ENCODE peak calls at places on chromosome 11, in six cellular contexts. E, S, T, J, R and D are unnamed samples.

GRCh38 chr11:128689946-128690745 is 3.7 kb upstream of the FLI1 start:
- DNase-seq in E (no peak), S (no peak), T (peak; percentile 59), J (peak; percentile 55), R (peak; percentile 47), D (peak; percentile 48)

GRCh38 chr11:68843703-68844312 is 2.1 kb upstream of the CPT1A start:
- DNase-seq in E (peak; percentile 89), S (peak; percentile 56), T (no peak), J (peak; percentile 80), R (peak; percentile 92), D (peak; percentile 93)

GRCh38 chr11:41201156-41201555 is 258.3 kb downstream of the LRRC4C start:
- DNase-seq in E (peak; percentile 30), S (peak; percentile 3), T (peak; percentile 16), J (peak; percentile 6), R (peak; percentile 88), D (peak; percentile 54)

GRCh38 chr11:64226507-64227051 is 505 bp downstream of the NUDT22 start:
- DNase-seq in E (no peak), S (no peak), T (peak; percentile 76), J (peak; percentile 60), R (peak; percentile 64), D (peak; percentile 69)

GRCh38 chr11:76329084-76329648 is 51.8 kb downstream of the THAP12 start:
- DNase-seq in E (peak; percentile 52), S (peak; percentile 73), T (no peak), J (no peak), R (peak; percentile 67), D (peak; percentile 49)

GRCh38 chr11:127925430-127925829 is 661.9 kb downstream of the ETS1 start:
- DNase-seq in E (no peak), S (no peak), T (no peak), J (no peak), R (no peak), D (no peak)

GRCh38 chr11:2796508-2797180 is 88.9 kb downstream of the CDKN1C start:
- DNase-seq in E (no peak), S (no peak), T (no peak), J (no peak), R (no peak), D (peak; percentile 20)

GRCh38 chr11:119839504-119840133 is 110.6 kb upstream of the NECTIN1 start:
- DNase-seq in E (no peak), S (no peak), T (peak; percentile 53), J (no peak), R (no peak), D (no peak)

GRCh38 chr11:110098645-110099044 is 5.5 kb downstream of the ZC3H12C start:
- DNase-seq in E (no peak), S (no peak), T (no peak), J (no peak), R (no peak), D (no peak)

GRCh38 chr11:83306385-83307080 is 20.4 kb upstream of the CCDC90B start:
- DNase-seq in E (no peak), S (no peak), T (no peak), J (no peak), R (peak; percentile 24), D (no peak)

GRCh38 chr11:48047616-48048015 is 67.3 kb downstream of the PTPRJ start:
- DNase-seq in E (no peak), S (no peak), T (no peak), J (no peak), R (no peak), D (no peak)

GRCh38 chr11:124920870-124921609 is 2.0 kb downstream of the HEPN1 start:
- DNase-seq in E (peak; percentile 69), S (peak; percentile 77), T (peak; percentile 94), J (peak; percentile 86), R (peak; percentile 83), D (peak; percentile 81)

GRCh38 chr11:125063429-125064043 is 431 bp downstream of the SLC37A2 start:
- DNase-seq in E (no peak), S (no peak), T (no peak), J (no peak), R (peak; percentile 74), D (peak; percentile 56)

GRCh38 chr11:36365937-36366336 is 69.8 kb downstream of the PRR5L start:
- DNase-seq in E (no peak), S (peak; percentile 68), T (no peak), J (no peak), R (no peak), D (no peak)

GRCh38 chr11:128757886-128758612 is 64.2 kb downstream of the FLI1 start:
- DNase-seq in E (no peak), S (no peak), T (no peak), J (no peak), R (no peak), D (no peak)

GRCh38 chr11:120123946-120124345 is 14.0 kb downstream of the TRIM29 start:
- DNase-seq in E (no peak), S (no peak), T (no peak), J (no peak), R (no peak), D (no peak)

GRCh38 chr11:67606150-67606476 is 623 bp upstream of the NDUFV1 start:
- DNase-seq in E (no peak), S (peak; percentile 19), T (peak; percentile 51), J (no peak), R (no peak), D (no peak)

GRCh38 chr11:14358729-14359439 is at the start of gene RRAS2:
- DNase-seq in E (peak; percentile 67), S (peak; percentile 80), T (peak; percentile 92), J (peak; percentile 71), R (peak; percentile 93), D (peak; percentile 86)

GRCh38 chr11:83782329-83782728 is 496.2 kb upstream of the CCDC90B start:
- DNase-seq in E (no peak), S (no peak), T (no peak), J (no peak), R (no peak), D (no peak)

GRCh38 chr11:6210274-6210955 is 5.1 kb downstream of the C11orf42 start:
- DNase-seq in E (no peak), S (no peak), T (no peak), J (no peak), R (no peak), D (no peak)

GRCh38 chr11:293293-293851 is 4.4 kb downstream of the PGGHG start:
- DNase-seq in E (no peak), S (no peak), T (no peak), J (no peak), R (no peak), D (no peak)

GRCh38 chr11:12137938-12138731 is 27.7 kb downstream of the MICAL2 start:
- DNase-seq in E (no peak), S (peak; percentile 82), T (peak; percentile 38), J (no peak), R (no peak), D (no peak)

GRCh38 chr11:129295746-129296145 is 79.9 kb upstream of the BARX2 start:
- DNase-seq in E (no peak), S (peak; percentile 83), T (no peak), J (no peak), R (no peak), D (no peak)

GRCh38 chr11:96221244-96222070 is 121.5 kb downstream of the MAML2 start:
- DNase-seq in E (no peak), S (no peak), T (no peak), J (no peak), R (no peak), D (no peak)

GRCh38 chr11:77559686-77560425 is 29.9 kb upstream of the AQP11 start:
- DNase-seq in E (no peak), S (peak; percentile 35), T (no peak), J (no peak), R (no peak), D (no peak)

GRCh38 chr11:135023499-135023898 is 611.5 kb upstream of the B3GAT1 start:
- DNase-seq in E (no peak), S (no peak), T (no peak), J (no peak), R (no peak), D (no peak)

GRCh38 chr11:4881860-4882500 is at the start of gene OR51T1:
- DNase-seq in E (no peak), S (peak; percentile 23), T (no peak), J (no peak), R (no peak), D (no peak)

DNA sequence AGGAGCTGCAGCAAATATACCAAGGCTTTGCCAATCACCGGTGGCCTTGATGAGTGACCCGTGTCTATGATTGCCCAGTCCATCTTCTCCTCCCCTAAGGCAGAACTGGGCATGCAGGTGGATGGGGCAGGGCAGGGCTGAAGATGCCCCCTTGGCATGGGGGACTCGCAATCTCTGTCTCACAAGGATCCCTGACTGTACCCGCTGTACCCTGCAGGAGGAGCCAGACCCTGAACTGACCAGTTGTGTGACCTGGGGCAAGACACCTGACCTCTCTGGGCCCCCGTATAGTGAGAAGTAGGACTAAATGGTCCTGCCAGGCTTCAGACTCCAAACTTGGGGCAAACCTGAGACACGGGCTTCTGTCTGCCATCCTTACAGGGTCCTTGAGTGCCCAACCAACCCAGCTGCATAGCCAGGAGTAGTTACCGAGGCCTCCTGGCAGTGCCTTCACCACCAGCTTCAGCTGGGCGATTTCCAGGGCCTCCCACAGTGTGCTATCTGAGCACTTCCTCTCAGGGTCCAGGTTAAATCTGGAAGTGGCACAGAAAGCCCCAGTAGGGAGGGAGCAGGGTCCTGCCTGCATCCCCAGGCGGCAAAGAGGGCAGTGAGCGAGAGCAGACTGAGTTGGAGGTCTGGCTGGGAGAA is 6.4 kb upstream of the KCNJ11 start:
- DNase-seq in E (no peak), S (no peak), T (peak; percentile 21), J (no peak), R (no peak), D (no peak)
- TF ChIP-seq CTCF in E (no peak), S (no peak), T (no peak), J (no peak), R (peak; percentile 24), D (peak; percentile 21)

GRCh38 chr11:118485273-118485672 is 42.0 kb upstream of the TTC36 start:
- DNase-seq in E (no peak), S (no peak), T (peak; percentile 34), J (no peak), R (no peak), D (no peak)
- TF ChIP-seq CTCF in E (no peak), S (no peak), T (peak; percentile 50), J (no peak), R (no peak), D (no peak)

GRCh38 chr11:34206598-34207300 is 101.3 kb downstream of the NAT10 start:
- DNase-seq in E (no peak), S (no peak), T (peak; percentile 59), J (no peak), R (no peak), D (no peak)

GRCh38 chr11:34208266-34209135 is 103.1 kb downstream of the NAT10 start:
- DNase-seq in E (no peak), S (peak; percentile 32), T (no peak), J (no peak), R (no peak), D (no peak)

GRCh38 chr11:34207487-34207886 is 102.1 kb downstream of the NAT10 start:
- DNase-seq in E (no peak), S (no peak), T (no peak), J (no peak), R (no peak), D (no peak)

GRCh38 chr11:34213366-34213765 is 107.9 kb downstream of the NAT10 start:
- DNase-seq in E (no peak), S (no peak), T (no peak), J (no peak), R (no peak), D (no peak)

GRCh38 chr11:34209809-34210208 is 104.4 kb downstream of the NAT10 start:
- DNase-seq in E (no peak), S (no peak), T (no peak), J (no peak), R (peak; percentile 69), D (no peak)
- TF ChIP-seq CTCF in E (no peak), S (no peak), T (no peak), J (no peak), R (no peak), D (peak; percentile 38)

GRCh38 chr11:62905927-62906531 is 15.1 kb downstream of the CHRM1 start:
- DNase-seq in E (peak; percentile 85), S (peak; percentile 86), T (peak; percentile 85), J (peak; percentile 81), R (peak; percentile 92), D (peak; percentile 93)
- TF ChIP-seq CTCF in E (peak; percentile 99), S (peak; percentile 99), T (peak; percentile 98), J (peak; percentile 99), R (peak; percentile 99), D (peak; percentile 98)